ENCODE peak calls at places on chromosome 14, in five cellular contexts. M, T, F, K and I are unnamed samples.

GRCh38 chr14:93892923-93893549 is 34.1 kb upstream of the FAM181A start:
- DNase-seq in T (peak), M (peak), F (peak), K (peak), I (peak)

GRCh38 chr14:90545966-90546751 is 149.3 kb downstream of the CALM1 start:
- DNase-seq in K (peak), M (no peak), T (peak), F (no peak), I (peak)

GRCh38 chr14:76257111-76257803 is 105.5 kb downstream of the GPATCH2L start:
- DNase-seq in M (no peak), K (no peak), F (peak), T (no peak), I (no peak)

GRCh38 chr14:55249423-55249822 is 21.8 kb upstream of the FBXO34 start:
- DNase-seq in M (no peak), F (no peak), K (no peak), T (no peak), I (no peak)

GRCh38 chr14:28754209-28754985 is 12.2 kb upstream of the FOXG1 start:
- DNase-seq in F (peak), T (no peak), M (no peak), K (no peak), I (peak)

GRCh38 chr14:95156153-95156764 is 1.1 kb downstream of the DICER1 start:
- DNase-seq in F (no peak), K (no peak), M (no peak), T (no peak), I (no peak)

GRCh38 chr14:95953111-95953724 is 76.6 kb downstream of the TUNAR start:
- DNase-seq in M (no peak), F (no peak), T (no peak), K (no peak), I (no peak)

GRCh38 chr14:65985976-65986375 is 500.2 kb upstream of the CCDC196 start:
- DNase-seq in F (no peak), T (no peak), K (no peak), M (no peak), I (no peak)

GRCh38 chr14:102774391-102775153 is 2.7 kb upstream of the TRAF3 start:
- DNase-seq in M (no peak), F (peak), K (no peak), T (no peak), I (peak)

GRCh38 chr14:50347521-50347920 is 35.4 kb downstream of the DMAC2L start:
- DNase-seq in M (no peak), K (no peak), T (no peak), F (no peak), I (no peak)

GRCh38 chr14:50354527-50354926 is 42.2 kb downstream of the CDKL1 start:
- DNase-seq in M (no peak), F (no peak), K (no peak), T (no peak), I (no peak)

GRCh38 chr14:50348933-50349332 is 36.8 kb downstream of the DMAC2L start:
- DNase-seq in F (no peak), K (no peak), T (no peak), M (no peak), I (no peak)

GRCh38 chr14:50353126-50353525 is 41.0 kb downstream of the DMAC2L start:
- DNase-seq in T (no peak), M (no peak), K (no peak), F (no peak), I (no peak)

DNA sequence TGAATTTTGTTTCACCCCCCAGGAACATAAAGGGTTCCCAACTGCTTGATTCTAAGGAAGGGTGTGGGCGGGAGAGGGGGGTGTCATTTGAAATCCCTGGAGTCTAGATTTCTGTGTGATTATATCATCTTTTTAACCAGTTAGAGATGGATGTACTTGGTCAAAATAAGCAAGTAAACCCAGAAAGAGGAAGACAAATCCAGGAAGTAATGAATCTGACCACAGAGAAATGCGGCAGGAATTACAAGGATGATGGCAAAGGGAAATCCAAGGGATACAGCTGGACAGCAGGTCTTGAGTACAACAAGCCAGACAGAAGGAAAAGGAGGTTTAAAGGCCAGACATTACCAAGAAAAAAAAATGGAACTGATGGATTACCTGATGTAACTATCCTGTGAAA is 38.9 kb downstream of the DMAC2L start:
- DNase-seq in M (no peak), K (no peak), F (no peak), T (no peak), I (no peak)
- H3K27ac ChIP-seq in M (no peak), K (no peak), F (no peak), T (no peak), I (no peak)

GRCh38 chr14:52950898-52951729 is at the start of gene FERMT2:
- DNase-seq in F (peak), M (peak), T (peak), K (peak), I (peak)
- TF ChIP-seq CTCF in F (no peak), M (no peak), T (no peak), K (peak), I (no peak)

GRCh38 chr14:89349196-89350008 is 67.6 kb downstream of the FOXN3 start:
- DNase-seq in M (no peak), F (no peak), T (no peak), K (no peak), I (no peak)

GRCh38 chr14:89351958-89352404 is 65.1 kb downstream of the FOXN3 start:
- DNase-seq in M (no peak), T (no peak), F (no peak), K (no peak), I (no peak)

GRCh38 chr14:89348726-89349125 is 68.3 kb downstream of the FOXN3 start:
- DNase-seq in K (no peak), M (no peak), T (no peak), F (no peak), I (no peak)

GRCh38 chr14:89352976-89353817 is 63.8 kb downstream of the FOXN3 start:
- DNase-seq in F (no peak), T (no peak), M (no peak), K (no peak), I (no peak)

DNA sequence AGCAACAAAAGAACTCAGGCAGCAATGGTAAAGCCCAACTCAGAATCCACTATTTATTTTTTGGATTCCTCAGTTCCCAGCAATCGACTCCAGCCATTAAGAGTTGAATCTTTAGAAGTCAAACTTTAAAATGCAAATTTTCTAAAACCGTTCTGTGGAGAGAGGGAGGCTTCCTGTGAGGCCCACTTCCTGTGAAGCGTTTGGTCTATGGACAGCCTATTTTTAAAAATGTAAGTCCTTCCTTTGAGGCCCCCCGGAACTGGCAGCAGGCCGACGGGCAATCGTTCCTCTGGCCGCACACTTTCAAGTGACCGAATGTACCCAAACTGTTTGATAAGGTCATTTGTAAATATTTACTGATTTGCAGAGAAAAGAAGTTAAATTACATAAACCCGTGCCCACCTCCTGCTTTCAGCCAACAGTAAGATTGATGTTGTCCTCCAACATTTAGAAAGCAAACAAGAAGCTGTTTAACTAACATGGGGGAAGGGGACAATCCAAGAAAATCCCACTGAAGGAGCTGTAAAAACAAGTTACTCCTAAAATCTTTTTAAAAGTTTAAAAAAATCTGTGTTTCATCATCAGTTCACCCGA is 65.6 kb downstream of the FOXN3 start:
- DNase-seq in T (peak), F (no peak), K (no peak), M (no peak), I (no peak)
- H3K4me3 ChIP-seq in T (peak), F (no peak), K (no peak), M (no peak), I (peak)

GRCh38 chr14:84340938-84341337 is 1189.0 kb upstream of the FLRT2 start:
- DNase-seq in F (no peak), T (no peak), M (no peak), K (no peak), I (no peak)
- H3K27ac ChIP-seq in F (no peak), T (no peak), M (no peak), K (no peak), I (peak)